ENCODE peak calls at places on chromosome 20, in five cellular contexts. One of them, this sample, is unnamed.

GRCh38 chr20:3248167-3248992 is 9.4 kb upstream of the SLC4A11 start:
- DNase-seq in CD8-positive, alpha-beta T cell: no peak
- DNase-seq in CD4-positive, CD25-positive, alpha-beta regulatory T cell: peak; percentile 34
- DNase-seq in SJSA1: no peak
- DNase-seq in Panc1: no peak
- DNase-seq in this sample: no peak

GRCh38 chr20:39108746-39109145 is 146.6 kb downstream of the DHX35 start:
- DNase-seq in CD4-positive, CD25-positive, alpha-beta regulatory T cell: no peak
- DNase-seq in Panc1: no peak
- DNase-seq in SJSA1: no peak
- DNase-seq in CD8-positive, alpha-beta T cell: no peak
- DNase-seq in this sample: peak; percentile 17

GRCh38 chr20:53522696-53523095 is 70.9 kb downstream of the ZNF217 start:
- DNase-seq in Panc1: no peak
- DNase-seq in CD8-positive, alpha-beta T cell: no peak
- DNase-seq in SJSA1: no peak
- DNase-seq in CD4-positive, CD25-positive, alpha-beta regulatory T cell: no peak
- DNase-seq in this sample: no peak

GRCh38 chr20:24951536-24952047 is 2.5 kb downstream of the CST7 start:
- DNase-seq in CD4-positive, CD25-positive, alpha-beta regulatory T cell: no peak
- DNase-seq in CD8-positive, alpha-beta T cell: no peak
- DNase-seq in SJSA1: peak; percentile 33
- DNase-seq in Panc1: no peak
- DNase-seq in this sample: no peak

GRCh38 chr20:59403962-59404314 is 103.5 kb downstream of the EDN3 start:
- DNase-seq in SJSA1: no peak
- DNase-seq in CD8-positive, alpha-beta T cell: no peak
- DNase-seq in CD4-positive, CD25-positive, alpha-beta regulatory T cell: no peak
- DNase-seq in Panc1: no peak
- DNase-seq in this sample: no peak

GRCh38 chr20:32167552-32167951 is 40.0 kb downstream of the PLAGL2 start:
- DNase-seq in CD8-positive, alpha-beta T cell: no peak
- DNase-seq in Panc1: no peak
- DNase-seq in SJSA1: no peak
- DNase-seq in CD4-positive, CD25-positive, alpha-beta regulatory T cell: no peak
- DNase-seq in this sample: no peak

GRCh38 chr20:30499123-30499522 is 758.3 kb upstream of the DEFB115 start:
- DNase-seq in CD4-positive, CD25-positive, alpha-beta regulatory T cell: no peak
- DNase-seq in CD8-positive, alpha-beta T cell: no peak
- DNase-seq in SJSA1: no peak
- DNase-seq in Panc1: no peak
- DNase-seq in this sample: no peak

GRCh38 chr20:61719691-61720347 is 345.9 kb downstream of the TAF4 start:
- DNase-seq in CD8-positive, alpha-beta T cell: peak; percentile 42
- DNase-seq in SJSA1: no peak
- DNase-seq in CD4-positive, CD25-positive, alpha-beta regulatory T cell: peak; percentile 59
- DNase-seq in Panc1: no peak
- DNase-seq in this sample: no peak

GRCh38 chr20:49319204-49319809 is 41.5 kb upstream of the ZNFX1 start:
- DNase-seq in CD4-positive, CD25-positive, alpha-beta regulatory T cell: no peak
- DNase-seq in CD8-positive, alpha-beta T cell: no peak
- DNase-seq in SJSA1: no peak
- DNase-seq in Panc1: no peak
- DNase-seq in this sample: no peak

GRCh38 chr20:22339091-22339881 is 245.1 kb downstream of the FOXA2 start:
- DNase-seq in SJSA1: peak; percentile 60
- DNase-seq in CD8-positive, alpha-beta T cell: no peak
- DNase-seq in Panc1: peak; percentile 84
- DNase-seq in CD4-positive, CD25-positive, alpha-beta regulatory T cell: peak; percentile 59
- DNase-seq in this sample: peak; percentile 65

GRCh38 chr20:7010584-7010983 is 243.1 kb downstream of the BMP2 start:
- DNase-seq in CD8-positive, alpha-beta T cell: no peak
- DNase-seq in Panc1: no peak
- DNase-seq in CD4-positive, CD25-positive, alpha-beta regulatory T cell: no peak
- DNase-seq in SJSA1: no peak
- DNase-seq in this sample: peak; percentile 70

GRCh38 chr20:38129248-38129865 is 35.7 kb downstream of the TGM2 start:
- DNase-seq in CD4-positive, CD25-positive, alpha-beta regulatory T cell: no peak
- DNase-seq in SJSA1: no peak
- DNase-seq in CD8-positive, alpha-beta T cell: no peak
- DNase-seq in Panc1: no peak
- DNase-seq in this sample: no peak

GRCh38 chr20:48739395-48740268 is 88.2 kb downstream of the PREX1 start:
- DNase-seq in SJSA1: no peak
- DNase-seq in CD4-positive, CD25-positive, alpha-beta regulatory T cell: peak; percentile 41
- DNase-seq in Panc1: no peak
- DNase-seq in CD8-positive, alpha-beta T cell: no peak
- DNase-seq in this sample: no peak

GRCh38 chr20:62641749-62642665 is at the start of gene SLCO4A1:
- DNase-seq in CD8-positive, alpha-beta T cell: peak; percentile 79
- DNase-seq in CD4-positive, CD25-positive, alpha-beta regulatory T cell: peak; percentile 91
- DNase-seq in SJSA1: peak; percentile 85
- DNase-seq in Panc1: no peak
- DNase-seq in this sample: peak; percentile 39

GRCh38 chr20:913306-913849 is 2.8 kb downstream of the ANGPT4 start:
- DNase-seq in Panc1: no peak
- DNase-seq in SJSA1: no peak
- DNase-seq in CD4-positive, CD25-positive, alpha-beta regulatory T cell: no peak
- DNase-seq in CD8-positive, alpha-beta T cell: no peak
- DNase-seq in this sample: no peak

GRCh38 chr20:45548410-45548809 is 1.2 kb upstream of the EPPIN start:
- DNase-seq in CD4-positive, CD25-positive, alpha-beta regulatory T cell: no peak
- DNase-seq in Panc1: no peak
- DNase-seq in CD8-positive, alpha-beta T cell: no peak
- DNase-seq in SJSA1: no peak
- DNase-seq in this sample: no peak

GRCh38 chr20:54643761-54644160 is 168.4 kb downstream of the DOK5 start:
- DNase-seq in Panc1: no peak
- DNase-seq in SJSA1: no peak
- DNase-seq in CD4-positive, CD25-positive, alpha-beta regulatory T cell: no peak
- DNase-seq in CD8-positive, alpha-beta T cell: no peak
- DNase-seq in this sample: peak; percentile 17

GRCh38 chr20:48581167-48581566 is 246.6 kb downstream of the PREX1 start:
- DNase-seq in CD4-positive, CD25-positive, alpha-beta regulatory T cell: no peak
- DNase-seq in Panc1: no peak
- DNase-seq in SJSA1: no peak
- DNase-seq in CD8-positive, alpha-beta T cell: no peak
- DNase-seq in this sample: no peak

GRCh38 chr20:14984768-14985622 is 647.6 kb upstream of the FLRT3 start:
- DNase-seq in CD4-positive, CD25-positive, alpha-beta regulatory T cell: no peak
- DNase-seq in SJSA1: no peak
- DNase-seq in CD8-positive, alpha-beta T cell: no peak
- DNase-seq in Panc1: no peak
- DNase-seq in this sample: no peak

GRCh38 chr20:61042501-61043385 is 209.3 kb upstream of the CDH4 start:
- DNase-seq in CD4-positive, CD25-positive, alpha-beta regulatory T cell: no peak
- DNase-seq in CD8-positive, alpha-beta T cell: no peak
- DNase-seq in Panc1: no peak
- DNase-seq in SJSA1: no peak
- DNase-seq in this sample: peak; percentile 34

GRCh38 chr20:49482621-49483017 is at the start of gene KCNB1:
- DNase-seq in Panc1: no peak
- DNase-seq in SJSA1: peak; percentile 67
- DNase-seq in CD8-positive, alpha-beta T cell: peak; percentile 3
- DNase-seq in CD4-positive, CD25-positive, alpha-beta regulatory T cell: peak; percentile 20
- DNase-seq in this sample: peak; percentile 6

GRCh38 chr20:58702161-58702510 is 9.5 kb downstream of the NPEPL1 start:
- DNase-seq in CD8-positive, alpha-beta T cell: no peak
- DNase-seq in Panc1: no peak
- DNase-seq in CD4-positive, CD25-positive, alpha-beta regulatory T cell: no peak
- DNase-seq in SJSA1: no peak
- DNase-seq in this sample: no peak

GRCh38 chr20:25608774-25609173 is 15.0 kb downstream of the NANP start:
- DNase-seq in CD4-positive, CD25-positive, alpha-beta regulatory T cell: no peak
- DNase-seq in Panc1: no peak
- DNase-seq in CD8-positive, alpha-beta T cell: no peak
- DNase-seq in SJSA1: no peak
- DNase-seq in this sample: no peak

GRCh38 chr20:10249048-10249770 is 30.6 kb downstream of the SNAP25 start:
- DNase-seq in Panc1: no peak
- DNase-seq in CD4-positive, CD25-positive, alpha-beta regulatory T cell: no peak
- DNase-seq in CD8-positive, alpha-beta T cell: no peak
- DNase-seq in SJSA1: no peak
- DNase-seq in this sample: no peak

GRCh38 chr20:31816221-31816620 is 2.9 kb upstream of the MYLK2 start:
- DNase-seq in CD4-positive, CD25-positive, alpha-beta regulatory T cell: no peak
- DNase-seq in Panc1: no peak
- DNase-seq in SJSA1: no peak
- DNase-seq in CD8-positive, alpha-beta T cell: no peak
- DNase-seq in this sample: no peak

GRCh38 chr20:26216025-26216424 is 519.4 kb upstream of the ZNF337 start:
- DNase-seq in CD4-positive, CD25-positive, alpha-beta regulatory T cell: no peak
- DNase-seq in Panc1: no peak
- DNase-seq in CD8-positive, alpha-beta T cell: no peak
- DNase-seq in SJSA1: no peak
- DNase-seq in this sample: peak; percentile 3

GRCh38 chr20:45487231-45487635 is 17.7 kb downstream of the WFDC2 start:
- DNase-seq in Panc1: no peak
- DNase-seq in CD4-positive, CD25-positive, alpha-beta regulatory T cell: no peak
- DNase-seq in CD8-positive, alpha-beta T cell: no peak
- DNase-seq in SJSA1: no peak
- DNase-seq in this sample: no peak

GRCh38 chr20:53692465-53693067 is 98.9 kb upstream of the ZNF217 start:
- DNase-seq in SJSA1: no peak
- DNase-seq in Panc1: no peak
- DNase-seq in CD4-positive, CD25-positive, alpha-beta regulatory T cell: no peak
- DNase-seq in CD8-positive, alpha-beta T cell: no peak
- DNase-seq in this sample: no peak

GRCh38 chr20:57335392-57335791 is 5.8 kb downstream of the SPO11 start:
- DNase-seq in CD8-positive, alpha-beta T cell: no peak
- DNase-seq in SJSA1: no peak
- DNase-seq in Panc1: no peak
- DNase-seq in CD4-positive, CD25-positive, alpha-beta regulatory T cell: no peak
- DNase-seq in this sample: peak; percentile 10

GRCh38 chr20:35551485-35551884 is 9.6 kb downstream of the ERGIC3 start:
- DNase-seq in SJSA1: peak; percentile 75
- DNase-seq in Panc1: no peak
- DNase-seq in CD4-positive, CD25-positive, alpha-beta regulatory T cell: no peak
- DNase-seq in CD8-positive, alpha-beta T cell: no peak
- DNase-seq in this sample: no peak

GRCh38 chr20:20000223-20000968 is 16.8 kb upstream of the NAA20 start:
- DNase-seq in CD4-positive, CD25-positive, alpha-beta regulatory T cell: no peak
- DNase-seq in CD8-positive, alpha-beta T cell: no peak
- DNase-seq in SJSA1: no peak
- DNase-seq in Panc1: no peak
- DNase-seq in this sample: no peak

GRCh38 chr20:14566505-14566904 is 229.1 kb upstream of the FLRT3 start:
- DNase-seq in SJSA1: no peak
- DNase-seq in Panc1: no peak
- DNase-seq in CD4-positive, CD25-positive, alpha-beta regulatory T cell: no peak
- DNase-seq in CD8-positive, alpha-beta T cell: no peak
- DNase-seq in this sample: no peak

GRCh38 chr20:34155864-34156263 is 43.8 kb upstream of the EIF2S2 start:
- DNase-seq in Panc1: no peak
- DNase-seq in CD8-positive, alpha-beta T cell: no peak
- DNase-seq in SJSA1: no peak
- DNase-seq in CD4-positive, CD25-positive, alpha-beta regulatory T cell: no peak
- DNase-seq in this sample: no peak

GRCh38 chr20:43941476-43942212 is 27.0 kb downstream of the TOX2 start:
- DNase-seq in CD8-positive, alpha-beta T cell: no peak
- DNase-seq in Panc1: no peak
- DNase-seq in SJSA1: no peak
- DNase-seq in CD4-positive, CD25-positive, alpha-beta regulatory T cell: no peak
- DNase-seq in this sample: peak; percentile 34
- H3K4me1 ChIP-seq in CD8-positive, alpha-beta T cell: peaks cover 36% of the 10 kb centered on the region
- H3K4me1 ChIP-seq in Panc1: peaks cover 89% of the 10 kb centered on the region
- H3K4me1 ChIP-seq in SJSA1: peaks cover 62% of the 10 kb centered on the region
- H3K4me1 ChIP-seq in CD4-positive, CD25-positive, alpha-beta regulatory T cell: peaks cover 60% of the 10 kb centered on the region
- H3K4me1 ChIP-seq in this sample: peaks cover 57% of the 10 kb centered on the region

DNA sequence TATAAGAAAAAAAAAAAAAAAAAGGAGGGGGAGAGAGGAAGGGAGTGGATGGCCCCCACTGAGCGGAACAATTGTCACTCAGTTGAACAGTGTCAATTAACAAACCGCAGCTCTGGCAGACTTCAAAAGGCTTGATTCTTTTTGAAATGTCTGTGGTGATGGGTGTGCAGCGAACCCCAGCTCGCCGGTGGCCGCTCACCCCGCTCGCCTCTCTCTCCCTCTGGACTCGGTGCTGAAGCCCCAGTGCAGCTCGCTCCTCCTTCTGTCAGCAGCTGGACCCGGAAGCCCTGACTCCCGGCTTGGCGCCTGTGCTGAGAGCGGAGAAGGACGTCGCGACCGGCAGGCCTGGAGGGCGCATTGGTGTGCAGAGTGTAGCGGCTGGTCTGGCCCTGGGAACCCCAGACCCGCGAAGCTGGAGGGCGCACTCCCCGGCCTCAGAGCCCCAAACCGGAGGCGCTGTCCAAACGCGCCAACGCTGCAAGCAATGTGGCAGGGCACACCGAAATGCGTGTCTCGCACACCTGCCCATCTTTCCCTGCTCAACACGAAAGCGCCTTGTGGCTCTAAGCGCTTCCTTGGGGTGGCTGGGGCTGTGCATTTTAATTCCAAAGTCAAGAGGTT is 3.4 kb downstream of the LINC00237 start:
- DNase-seq in SJSA1: no peak
- DNase-seq in Panc1: no peak
- DNase-seq in CD4-positive, CD25-positive, alpha-beta regulatory T cell: peak; percentile 63
- DNase-seq in CD8-positive, alpha-beta T cell: no peak
- DNase-seq in this sample: peak; percentile 35
- H3K4me1 ChIP-seq in SJSA1: peaks cover 14% of the 10 kb centered on the region
- H3K4me1 ChIP-seq in Panc1: no peaks in the 10 kb centered on the region
- H3K4me1 ChIP-seq in CD4-positive, CD25-positive, alpha-beta regulatory T cell: peaks cover 64% of the 10 kb centered on the region
- H3K4me1 ChIP-seq in CD8-positive, alpha-beta T cell: peaks cover 54% of the 10 kb centered on the region
- H3K4me1 ChIP-seq in this sample: peaks cover 25% of the 10 kb centered on the region

GRCh38 chr20:2141592-2142575 is 40.3 kb downstream of the STK35 start:
- DNase-seq in Panc1: no peak
- DNase-seq in CD4-positive, CD25-positive, alpha-beta regulatory T cell: no peak
- DNase-seq in SJSA1: no peak
- DNase-seq in CD8-positive, alpha-beta T cell: no peak
- DNase-seq in this sample: no peak
- H3K4me1 ChIP-seq in Panc1: no peaks in the 10 kb centered on the region
- H3K4me1 ChIP-seq in CD4-positive, CD25-positive, alpha-beta regulatory T cell: no peaks in the 10 kb centered on the region
- H3K4me1 ChIP-seq in SJSA1: peaks cover 4% of the 10 kb centered on the region
- H3K4me1 ChIP-seq in CD8-positive, alpha-beta T cell: no peaks in the 10 kb centered on the region
- H3K4me1 ChIP-seq in this sample: no peaks in the 10 kb centered on the region

GRCh38 chr20:17946572-17947473 is 21.8 kb downstream of the SNX5 start:
- DNase-seq in CD4-positive, CD25-positive, alpha-beta regulatory T cell: no peak
- DNase-seq in Panc1: no peak
- DNase-seq in CD8-positive, alpha-beta T cell: no peak
- DNase-seq in SJSA1: no peak
- DNase-seq in this sample: no peak
- H3K4me1 ChIP-seq in CD4-positive, CD25-positive, alpha-beta regulatory T cell: no peaks in the 10 kb centered on the region
- H3K4me1 ChIP-seq in Panc1: peaks cover under 1% of the 10 kb centered on the region
- H3K4me1 ChIP-seq in CD8-positive, alpha-beta T cell: no peaks in the 10 kb centered on the region
- H3K4me1 ChIP-seq in SJSA1: no peaks in the 10 kb centered on the region
- H3K4me1 ChIP-seq in this sample: no peaks in the 10 kb centered on the region